ENCODE peak calls at places on chromosomes 4 and X, in eight cellular contexts. T is lower lobe of right lung; S is RKO; E is cardiac fibroblast; O is H1; W is stimulated activated CD4-positive, alpha-beta T cell treated with anti-CD3 and anti-CD28 coated beads, TNF-alpha, amount 100 ng/mL, for 1 hour; H is iris pigment epithelial cell; C is CD8-positive, alpha-beta memory T cell. L is an unnamed sample.

GRCh38 chr4:184763150-184763780 is 29.4 kb upstream of the CENPU start:
- DNase-seq in T (no peak), S (no peak), W (no peak), E (no peak), O (no peak), C (no peak), H (peak), L (no peak)

GRCh38 chrX:153611298-153612095 is 12.6 kb upstream of the CCNQ start:
- DNase-seq in S (no peak), C (no peak), H (no peak), T (no peak), E (no peak), W (no peak), O (no peak), L (no peak)

GRCh38 chr4:151605215-151605614 is 155.6 kb downstream of the GATB start:
- DNase-seq in O (no peak), H (no peak), C (no peak), T (no peak), E (no peak), S (no peak), W (no peak), L (no peak)

GRCh38 chr4:66572949-66573348 is 902.7 kb upstream of the EPHA5 start:
- DNase-seq in W (no peak), O (no peak), T (no peak), H (peak), E (peak), C (no peak), S (peak), L (no peak)

GRCh38 chr4:150217804-150218203 is 139.6 kb downstream of the DCLK2 start:
- DNase-seq in O (no peak), E (no peak), C (no peak), H (no peak), S (no peak), W (no peak), T (no peak), L (no peak)

GRCh38 chr4:22552802-22553201 is 36.9 kb upstream of the ADGRA3 start:
- DNase-seq in C (no peak), S (no peak), O (no peak), T (no peak), E (peak), H (no peak), W (no peak), L (no peak)

GRCh38 chr4:8319731-8320385 is 50.3 kb downstream of the HTRA3 start:
- DNase-seq in O (no peak), W (no peak), H (no peak), T (peak), C (no peak), E (peak), S (no peak), L (no peak)

GRCh38 chrX:475926-476723 is 89.4 kb upstream of the PPP2R3B start:
- DNase-seq in E (no peak), H (peak), C (no peak), T (no peak), O (no peak), S (no peak), W (no peak), L (no peak)

GRCh38 chr4:158255727-158256324 is 45.5 kb downstream of the TMEM144 start:
- DNase-seq in T (no peak), E (peak), W (no peak), S (peak), H (peak), O (no peak), C (no peak), L (no peak)

GRCh38 chrX:111151764-111152163 is 55.8 kb downstream of the PAK3 start:
- DNase-seq in E (no peak), W (no peak), C (no peak), O (no peak), S (no peak), H (no peak), T (no peak), L (no peak)

GRCh38 chr4:79917246-79917645 is 155.8 kb downstream of the ANTXR2 start:
- DNase-seq in C (peak), H (peak), S (peak), O (peak), W (peak), T (no peak), E (peak), L (no peak)

GRCh38 chr4:123127865-123128264 is 205.5 kb upstream of the NUDT6 start:
- DNase-seq in E (peak), C (no peak), O (no peak), W (no peak), T (no peak), H (peak), S (no peak), L (no peak)

GRCh38 chrX:101685923-101686322 is 26.3 kb upstream of the ARMCX2 start:
- DNase-seq in O (no peak), S (no peak), W (no peak), E (no peak), C (no peak), H (no peak), T (no peak), L (no peak)

GRCh38 chr4:19319607-19320006 is 932.1 kb upstream of the SLIT2 start:
- DNase-seq in C (no peak), S (no peak), W (no peak), T (no peak), H (no peak), O (no peak), E (no peak), L (no peak)

GRCh38 chrX:123336666-123337065 is 152.6 kb downstream of the GRIA3 start:
- DNase-seq in W (no peak), S (no peak), H (no peak), O (no peak), E (no peak), C (no peak), T (no peak), L (no peak)

GRCh38 chr4:1463088-1463926 is 57.1 kb upstream of the NKX1-1 start:
- DNase-seq in S (no peak), E (peak), O (no peak), W (no peak), T (peak), C (no peak), H (peak), L (no peak)

GRCh38 chr4:8723222-8723980 is 130.8 kb downstream of the CPZ start:
- DNase-seq in C (no peak), E (no peak), S (no peak), H (no peak), W (no peak), T (peak), O (no peak), L (no peak)